ENCODE peak calls at places on chromosome 16, in four cellular contexts. One of them, this sample, is unnamed.

GRCh38 chr16:10668322-10669045 is 26.2 kb downstream of the TEKT5 start:
- DNase-seq in GM06990: peak
- DNase-seq in body of pancreas: peak
- DNase-seq in KG1: peak
- DNase-seq in this sample: no peak

GRCh38 chr16:3087243-3087791 is 11.8 kb downstream of the ZSCAN10 start:
- DNase-seq in GM06990: no peak
- DNase-seq in body of pancreas: no peak
- DNase-seq in KG1: no peak
- DNase-seq in this sample: peak

GRCh38 chr16:48291303-48291702 is 44.0 kb upstream of the ABCC11 start:
- DNase-seq in GM06990: no peak
- DNase-seq in body of pancreas: no peak
- DNase-seq in KG1: no peak
- DNase-seq in this sample: no peak

GRCh38 chr16:28981517-28981916 is 3.3 kb upstream of the LAT start:
- DNase-seq in GM06990: no peak
- DNase-seq in body of pancreas: peak
- DNase-seq in KG1: no peak
- DNase-seq in this sample: no peak

GRCh38 chr16:89898201-89898967 is 20.3 kb upstream of the MC1R start:
- DNase-seq in GM06990: no peak
- DNase-seq in body of pancreas: no peak
- DNase-seq in KG1: no peak
- DNase-seq in this sample: no peak

GRCh38 chr16:89407925-89408300 is 82.4 kb downstream of the ANKRD11 start:
- DNase-seq in GM06990: no peak
- DNase-seq in body of pancreas: peak
- DNase-seq in KG1: no peak
- DNase-seq in this sample: no peak

GRCh38 chr16:67230809-67231660 is 4.1 kb downstream of the TMEM208 start:
- DNase-seq in GM06990: no peak
- DNase-seq in body of pancreas: no peak
- DNase-seq in KG1: no peak
- DNase-seq in this sample: no peak

GRCh38 chr16:65119905-65120341 is 1.9 kb downstream of the CDH11 start:
- DNase-seq in GM06990: no peak
- DNase-seq in body of pancreas: no peak
- DNase-seq in KG1: no peak
- DNase-seq in this sample: no peak

GRCh38 chr16:7086842-7087616 is 245.6 kb upstream of the RBFOX1 start:
- DNase-seq in GM06990: no peak
- DNase-seq in body of pancreas: peak
- DNase-seq in KG1: no peak
- DNase-seq in this sample: peak

GRCh38 chr16:88953003-88953690 is 23.9 kb downstream of the CBFA2T3 start:
- DNase-seq in GM06990: no peak
- DNase-seq in body of pancreas: no peak
- DNase-seq in KG1: no peak
- DNase-seq in this sample: no peak

GRCh38 chr16:89193021-89193575 is 7.2 kb downstream of the SLC22A31 start:
- DNase-seq in GM06990: peak
- DNase-seq in body of pancreas: peak
- DNase-seq in KG1: no peak
- DNase-seq in this sample: no peak

GRCh38 chr16:72256398-72257048 is 84.6 kb upstream of the PMFBP1 start:
- DNase-seq in GM06990: no peak
- DNase-seq in body of pancreas: no peak
- DNase-seq in KG1: no peak
- DNase-seq in this sample: no peak

GRCh38 chr16:27111486-27111885 is 44.8 kb downstream of the C16orf82 start:
- DNase-seq in GM06990: no peak
- DNase-seq in body of pancreas: no peak
- DNase-seq in KG1: no peak
- DNase-seq in this sample: no peak

GRCh38 chr16:73031155-73031866 is 16.6 kb downstream of the ZFHX3 start:
- DNase-seq in GM06990: no peak
- DNase-seq in body of pancreas: no peak
- DNase-seq in KG1: no peak
- DNase-seq in this sample: no peak

GRCh38 chr16:1662543-1662942 is 15.5 kb upstream of the JPT2 start:
- DNase-seq in GM06990: no peak
- DNase-seq in body of pancreas: no peak
- DNase-seq in KG1: no peak
- DNase-seq in this sample: no peak

GRCh38 chr16:50153648-50154368 is 702 bp downstream of the TENT4B start:
- DNase-seq in GM06990: peak
- DNase-seq in body of pancreas: peak
- DNase-seq in KG1: no peak
- DNase-seq in this sample: peak

GRCh38 chr16:58498341-58499091 is 1.4 kb upstream of the NDRG4 start:
- DNase-seq in GM06990: no peak
- DNase-seq in body of pancreas: no peak
- DNase-seq in KG1: no peak
- DNase-seq in this sample: no peak

GRCh38 chr16:85635545-85636140 is 22.5 kb downstream of the GSE1 start:
- DNase-seq in GM06990: no peak
- DNase-seq in body of pancreas: peak
- DNase-seq in KG1: no peak
- DNase-seq in this sample: no peak

GRCh38 chr16:13063457-13063856 is 162.1 kb downstream of the SHISA9 start:
- DNase-seq in GM06990: no peak
- DNase-seq in body of pancreas: no peak
- DNase-seq in KG1: no peak
- DNase-seq in this sample: no peak

GRCh38 chr16:57536306-57537193 is at the start of gene CCDC102A:
- DNase-seq in GM06990: peak
- DNase-seq in body of pancreas: peak
- DNase-seq in KG1: peak
- DNase-seq in this sample: no peak

GRCh38 chr16:81718637-81719036 is 60.5 kb upstream of the PLCG2 start:
- DNase-seq in GM06990: no peak
- DNase-seq in body of pancreas: no peak
- DNase-seq in KG1: no peak
- DNase-seq in this sample: no peak

GRCh38 chr16:2178321-2179106 is 17.9 kb downstream of the CASKIN1 start:
- DNase-seq in GM06990: no peak
- DNase-seq in body of pancreas: no peak
- DNase-seq in KG1: no peak
- DNase-seq in this sample: no peak

GRCh38 chr16:50322333-50322732 is 46.5 kb downstream of the BRD7 start:
- DNase-seq in GM06990: no peak
- DNase-seq in body of pancreas: no peak
- DNase-seq in KG1: no peak
- DNase-seq in this sample: no peak

GRCh38 chr16:29815032-29815721 is 775 bp upstream of the PAGR1 start:
- DNase-seq in GM06990: no peak
- DNase-seq in body of pancreas: peak
- DNase-seq in KG1: no peak
- DNase-seq in this sample: peak

GRCh38 chr16:86823895-86824671 is 245.7 kb downstream of the FOXL1 start:
- DNase-seq in GM06990: no peak
- DNase-seq in body of pancreas: no peak
- DNase-seq in KG1: no peak
- DNase-seq in this sample: no peak

This sample was measured in heart left ventricle.